ENCODE peak calls at places on chromosomes 4 and X, in nine cellular contexts. E is mesothelial cell of epicardium, N is left lung, Q is HCT116, C is islet precursor cell, R is adrenal gland, S is uterus, M is T-cell, T is LoVo. Z is an unnamed sample.

GRCh38 chrX:109199726-109200125 is 282.2 kb downstream of the GUCY2F start:
- DNase-seq in E (no peak), Q (no peak), N (no peak), C (no peak), S (no peak), T (no peak), R (no peak), M (no peak), Z (no peak)

GRCh38 chr4:16082424-16083216 is 1.2 kb downstream of the PROM1 start:
- DNase-seq in Q (no peak), E (peak), R (peak), T (peak), M (no peak), S (no peak), C (peak), N (peak), Z (peak)

GRCh38 chrX:30880058-30880457 is 9.0 kb downstream of the TAB3 start:
- DNase-seq in C (no peak), S (no peak), E (no peak), T (no peak), M (no peak), R (no peak), Q (no peak), N (no peak), Z (no peak)

GRCh38 chr4:110087116-110087708 is 111.2 kb downstream of the ELOVL6 start:
- DNase-seq in Q (peak), E (no peak), N (no peak), T (peak), C (no peak), M (no peak), R (no peak), S (no peak), Z (peak)

GRCh38 chr4:76905521-76905920 is 7.6 kb upstream of the SOWAHB start:
- DNase-seq in S (no peak), T (no peak), E (no peak), N (no peak), Q (no peak), R (no peak), M (no peak), C (no peak), Z (no peak)

GRCh38 chr4:184396001-184396400 is 78.3 kb downstream of the IRF2 start:
- DNase-seq in Q (no peak), C (no peak), R (no peak), E (no peak), M (no peak), N (no peak), T (no peak), S (no peak), Z (no peak)

GRCh38 chr4:24235609-24236008 is 345.8 kb upstream of the PPARGC1A start:
- DNase-seq in C (no peak), T (peak), M (no peak), R (no peak), Q (no peak), N (no peak), E (no peak), S (no peak), Z (no peak)

GRCh38 chrX:151537572-151537971 is 25.9 kb upstream of the PASD1 start:
- DNase-seq in T (no peak), C (no peak), Q (no peak), E (no peak), R (no peak), N (no peak), M (no peak), S (no peak), Z (no peak)

GRCh38 chr4:169351860-169352259 is 81.1 kb upstream of the SH3RF1 start:
- DNase-seq in N (no peak), Q (no peak), E (no peak), T (no peak), M (no peak), S (peak), R (peak), C (no peak), Z (peak)

GRCh38 chrX:68889244-68889643 is 60.4 kb downstream of the EFNB1 start:
- DNase-seq in S (no peak), T (no peak), C (no peak), Q (no peak), N (no peak), E (no peak), R (no peak), M (no peak), Z (no peak)

GRCh38 chr4:119172223-119172622 is 36.6 kb downstream of the MYOZ2 start:
- DNase-seq in C (no peak), N (no peak), M (no peak), S (no peak), Q (no peak), E (no peak), R (no peak), T (no peak), Z (no peak)

GRCh38 chr4:7326693-7327340 is 107.9 kb downstream of the PSAPL1 start:
- DNase-seq in Q (no peak), S (no peak), T (no peak), R (peak), C (no peak), N (no peak), M (no peak), E (no peak), Z (no peak)

GRCh38 chrX:18714910-18715309 is 7.5 kb downstream of the PPEF1 start:
- DNase-seq in R (no peak), E (no peak), S (no peak), C (no peak), Q (peak), N (no peak), M (no peak), T (no peak), Z (no peak)

GRCh38 chrX:104085477-104085876 is 9.4 kb upstream of the TMSB15C start:
- DNase-seq in T (no peak), N (no peak), C (no peak), S (no peak), R (no peak), Q (no peak), M (no peak), E (no peak), Z (no peak)

GRCh38 chrX:104435249-104435648 is 130.8 kb upstream of the IL1RAPL2 start:
- DNase-seq in S (no peak), M (no peak), Q (no peak), T (no peak), R (no peak), N (no peak), C (no peak), E (no peak), Z (no peak)

GRCh38 chr4:122602277-122603142 is 18.4 kb downstream of the IL21 start:
- DNase-seq in S (no peak), E (no peak), N (no peak), R (peak), C (no peak), Q (peak), T (peak), M (no peak), Z (peak)

GRCh38 chrX:45824471-45824870 is 623.8 kb upstream of the DIPK2B start:
- DNase-seq in E (no peak), C (peak), M (no peak), Q (peak), S (peak), R (peak), T (peak), N (peak), Z (peak)

GRCh38 chr4:173332963-173333657 is 1.0 kb downstream of the HMGB2 start:
- DNase-seq in T (peak), S (no peak), M (no peak), E (no peak), C (no peak), Q (no peak), N (no peak), R (no peak), Z (peak)

GRCh38 chrX:136725446-136726104 is 55.2 kb downstream of the ARHGEF6 start:
- DNase-seq in C (peak), R (peak), M (no peak), S (peak), Q (no peak), T (no peak), E (no peak), N (no peak), Z (peak)

GRCh38 chrX:43956034-43956433 is 17.2 kb downstream of the NDP start:
- DNase-seq in E (no peak), C (no peak), T (no peak), N (no peak), M (no peak), R (no peak), S (no peak), Q (no peak), Z (no peak)

GRCh38 chr4:54709281-54709854 is 51.6 kb downstream of the KIT start:
- DNase-seq in Q (no peak), C (no peak), T (no peak), R (no peak), E (no peak), N (no peak), M (no peak), S (no peak), Z (no peak)

GRCh38 chrX:135644624-135645023 is 68.8 kb upstream of the CT45A1 start:
- DNase-seq in S (no peak), T (no peak), C (no peak), M (no peak), E (no peak), R (no peak), Q (no peak), N (no peak), Z (no peak)

GRCh38 chr4:103374773-103375172 is 176.6 kb upstream of the CENPE start:
- DNase-seq in C (no peak), E (no peak), R (no peak), Q (no peak), S (no peak), N (no peak), M (no peak), T (no peak), Z (no peak)

GRCh38 chrX:66625525-66625924 is 13.4 kb downstream of the EDA2R start:
- DNase-seq in T (no peak), E (no peak), Q (no peak), N (no peak), M (no peak), C (no peak), R (no peak), S (no peak), Z (no peak)

GRCh38 chrX:76148011-76148665 is 24.7 kb upstream of the PBDC1 start:
- DNase-seq in E (no peak), N (no peak), T (no peak), M (no peak), R (peak), C (no peak), Q (no peak), S (no peak), Z (peak)

GRCh38 chr4:145340071-145340695 is 141.5 kb upstream of the SMAD1 start:
- DNase-seq in Q (no peak), T (no peak), N (no peak), E (no peak), R (peak), M (no peak), S (no peak), C (no peak), Z (no peak)

GRCh38 chr4:44157611-44158277 is 290.9 kb downstream of the KCTD8 start:
- DNase-seq in M (no peak), C (no peak), E (no peak), R (no peak), N (no peak), T (no peak), Q (no peak), S (no peak), Z (peak)

GRCh38 chr4:3415471-3416141 is 26.2 kb upstream of the HGFAC start:
- DNase-seq in Q (no peak), C (no peak), S (no peak), N (peak), M (no peak), T (no peak), R (no peak), E (no peak), Z (no peak)

GRCh38 chrX:22314692-22315091 is 42.0 kb downstream of the CBLL2 start:
- DNase-seq in N (no peak), C (peak), S (peak), E (no peak), T (no peak), M (no peak), Q (no peak), R (no peak), Z (peak)

GRCh38 chr4:118729287-118730286 is 44.4 kb downstream of the METTL14 start:
- DNase-seq in M (no peak), Q (no peak), N (no peak), E (no peak), T (no peak), S (no peak), R (no peak), C (no peak), Z (peak)

GRCh38 chr4:105895324-105895608 is at the start of gene NPNT:
- DNase-seq in C (peak), E (peak), Q (no peak), S (no peak), R (no peak), M (no peak), T (peak), N (no peak), Z (no peak)

GRCh38 chr4:175891863-175892262 is 79.8 kb upstream of the GPM6A start:
- DNase-seq in T (peak), N (no peak), R (no peak), S (no peak), Q (peak), C (no peak), M (no peak), E (no peak), Z (no peak)

GRCh38 chrX:22742174-22742573 is 257.6 kb upstream of the DDX53 start:
- DNase-seq in R (no peak), T (no peak), M (no peak), N (no peak), C (no peak), Q (no peak), E (no peak), S (no peak), Z (no peak)

GRCh38 chrX:45811307-45811706 is 610.6 kb upstream of the DIPK2B start:
- DNase-seq in N (no peak), S (no peak), C (no peak), T (no peak), E (no peak), R (no peak), M (no peak), Q (no peak), Z (no peak)

Z was measured in endothelial cell of umbilical vein.